ENCODE peak calls at places on chromosomes 7 and 10, in seven cellular contexts. N, L, I, R, T, E and S are unnamed samples.

GRCh38 chr7:23893942-23894890 is 184.2 kb downstream of the STK31 start:
- DNase-seq in N (no peak), T (no peak), R (no peak), L (no peak), E (no peak), I (peak), S (no peak)

GRCh38 chr10:71084061-71084817 is 128.1 kb upstream of the UNC5B start:
- DNase-seq in R (peak), L (no peak), T (no peak), E (no peak), I (no peak), N (peak), S (no peak)

GRCh38 chr10:97490592-97490991 is 7.6 kb downstream of the MMS19 start:
- DNase-seq in N (no peak), R (no peak), E (no peak), T (no peak), I (no peak), L (no peak), S (no peak)

GRCh38 chr7:114444196-114444595 is 29.6 kb downstream of the FOXP2 start:
- DNase-seq in N (no peak), T (no peak), R (no peak), I (no peak), E (no peak), L (no peak), S (no peak)

GRCh38 chr7:30922596-30922995 is 10.9 kb downstream of the AQP1 start:
- DNase-seq in T (no peak), N (no peak), I (no peak), L (no peak), R (peak), E (no peak), S (no peak)

GRCh38 chr7:38478404-38478803 is 152.8 kb downstream of the AMPH start:
- DNase-seq in R (no peak), E (no peak), L (no peak), T (no peak), I (no peak), N (no peak), S (no peak)

GRCh38 chr7:13846386-13846785 is 143.1 kb downstream of the ETV1 start:
- DNase-seq in T (no peak), L (no peak), R (no peak), N (no peak), E (no peak), I (no peak), S (no peak)

GRCh38 chr7:36937754-36938551 is 213.7 kb upstream of the AOAH start:
- DNase-seq in I (no peak), E (peak), N (no peak), L (no peak), T (no peak), R (no peak), S (peak)

GRCh38 chr7:25360471-25360870 is 132.2 kb upstream of the NPVF start:
- DNase-seq in T (no peak), L (no peak), I (no peak), N (no peak), R (no peak), E (no peak), S (no peak)

GRCh38 chr10:9331583-9332008 is 1277.1 kb downstream of the GATA3 start:
- DNase-seq in N (peak), I (no peak), T (peak), L (no peak), R (no peak), E (peak), S (peak)

GRCh38 chr7:129789652-129790051 is 163.1 kb downstream of the UBE2H start:
- DNase-seq in N (no peak), L (no peak), T (no peak), I (no peak), R (no peak), E (no peak), S (no peak)

GRCh38 chr10:59240581-59241183 is 64.2 kb downstream of the PHYHIPL start:
- DNase-seq in R (no peak), L (no peak), T (peak), N (peak), I (no peak), E (no peak), S (no peak)

GRCh38 chr7:100157334-100158228 is 942 bp downstream of the TRAPPC14 start:
- DNase-seq in I (no peak), L (no peak), N (peak), T (no peak), R (no peak), E (no peak), S (peak)

GRCh38 chr10:92822060-92822634 is 26.2 kb upstream of the EXOC6 start:
- DNase-seq in T (no peak), R (no peak), N (peak), E (no peak), I (no peak), L (no peak), S (no peak)

GRCh38 chr7:158461824-158462223 is 125.8 kb downstream of the PTPRN2 start:
- DNase-seq in T (no peak), L (no peak), E (no peak), N (no peak), R (no peak), I (no peak), S (no peak)

GRCh38 chr7:134421998-134422397 is 36.9 kb downstream of the AKR1B1 start:
- DNase-seq in T (no peak), E (no peak), N (peak), I (no peak), L (no peak), R (no peak), S (no peak)

GRCh38 chr10:13335881-13336280 is 12.2 kb downstream of the SEPHS1 start:
- DNase-seq in I (no peak), N (no peak), E (no peak), T (no peak), L (no peak), R (no peak), S (no peak)

GRCh38 chr10:126380352-126381076 is 7.8 kb downstream of the ADAM12 start:
- DNase-seq in T (no peak), L (no peak), E (no peak), I (no peak), N (no peak), R (no peak), S (no peak)